ENCODE peak calls at places on chromosomes 4 and X, in five cellular contexts. One of them, this sample, is unnamed.

GRCh38 chr4:122762520-122762919 is 30.0 kb downstream of the BBS12 start:
- DNase-seq in T-helper 1 cell: no peak
- DNase-seq in activated T-cell treated with anti-CD3 and anti-CD28 coated beads, Interleukin-2, amount 50 U/mL, for 72 hours: peak; percentile 8
- DNase-seq in posterior cingulate gyrus: no peak
- DNase-seq in lung microvascular endothelial cell: peak; percentile 30
- DNase-seq in this sample: no peak

GRCh38 chr4:147340111-147340510 is 140.8 kb upstream of the EDNRA start:
- DNase-seq in T-helper 1 cell: no peak
- DNase-seq in posterior cingulate gyrus: no peak
- DNase-seq in lung microvascular endothelial cell: peak; percentile 90
- DNase-seq in activated T-cell treated with anti-CD3 and anti-CD28 coated beads, Interleukin-2, amount 50 U/mL, for 72 hours: no peak
- DNase-seq in this sample: no peak

GRCh38 chrX:110188701-110189558 is 129.0 kb downstream of the AMMECR1 start:
- DNase-seq in posterior cingulate gyrus: no peak
- DNase-seq in T-helper 1 cell: no peak
- DNase-seq in activated T-cell treated with anti-CD3 and anti-CD28 coated beads, Interleukin-2, amount 50 U/mL, for 72 hours: no peak
- DNase-seq in lung microvascular endothelial cell: peak; percentile 61
- DNase-seq in this sample: no peak

GRCh38 chr4:173536808-173537429 is 6.9 kb upstream of the HAND2 start:
- DNase-seq in T-helper 1 cell: no peak
- DNase-seq in activated T-cell treated with anti-CD3 and anti-CD28 coated beads, Interleukin-2, amount 50 U/mL, for 72 hours: no peak
- DNase-seq in lung microvascular endothelial cell: no peak
- DNase-seq in posterior cingulate gyrus: no peak
- DNase-seq in this sample: no peak

GRCh38 chrX:11759172-11759460 is 1.1 kb downstream of the MSL3 start:
- DNase-seq in T-helper 1 cell: no peak
- DNase-seq in activated T-cell treated with anti-CD3 and anti-CD28 coated beads, Interleukin-2, amount 50 U/mL, for 72 hours: no peak
- DNase-seq in posterior cingulate gyrus: no peak
- DNase-seq in lung microvascular endothelial cell: no peak
- DNase-seq in this sample: no peak

GRCh38 chr4:151887151-151887815 is 126.5 kb upstream of the GATB start:
- DNase-seq in posterior cingulate gyrus: no peak
- DNase-seq in T-helper 1 cell: no peak
- DNase-seq in lung microvascular endothelial cell: peak; percentile 18
- DNase-seq in activated T-cell treated with anti-CD3 and anti-CD28 coated beads, Interleukin-2, amount 50 U/mL, for 72 hours: no peak
- DNase-seq in this sample: no peak

GRCh38 chr4:177108708-177109107 is 201.0 kb upstream of the NEIL3 start:
- DNase-seq in T-helper 1 cell: no peak
- DNase-seq in posterior cingulate gyrus: no peak
- DNase-seq in lung microvascular endothelial cell: peak; percentile 37
- DNase-seq in activated T-cell treated with anti-CD3 and anti-CD28 coated beads, Interleukin-2, amount 50 U/mL, for 72 hours: no peak
- DNase-seq in this sample: no peak

GRCh38 chr4:56671373-56671772 is 9.7 kb downstream of the HOPX start:
- DNase-seq in lung microvascular endothelial cell: no peak
- DNase-seq in posterior cingulate gyrus: no peak
- DNase-seq in T-helper 1 cell: no peak
- DNase-seq in activated T-cell treated with anti-CD3 and anti-CD28 coated beads, Interleukin-2, amount 50 U/mL, for 72 hours: no peak
- DNase-seq in this sample: no peak

GRCh38 chr4:150784305-150784704 is 202.4 kb downstream of the MAB21L2 start:
- DNase-seq in activated T-cell treated with anti-CD3 and anti-CD28 coated beads, Interleukin-2, amount 50 U/mL, for 72 hours: no peak
- DNase-seq in lung microvascular endothelial cell: no peak
- DNase-seq in T-helper 1 cell: no peak
- DNase-seq in posterior cingulate gyrus: no peak
- DNase-seq in this sample: no peak

GRCh38 chr4:17236686-17237085 is 275.2 kb downstream of the QDPR start:
- DNase-seq in posterior cingulate gyrus: no peak
- DNase-seq in activated T-cell treated with anti-CD3 and anti-CD28 coated beads, Interleukin-2, amount 50 U/mL, for 72 hours: no peak
- DNase-seq in lung microvascular endothelial cell: no peak
- DNase-seq in T-helper 1 cell: no peak
- DNase-seq in this sample: no peak

GRCh38 chrX:53481093-53481492 is 46.9 kb upstream of the HSD17B10 start:
- DNase-seq in activated T-cell treated with anti-CD3 and anti-CD28 coated beads, Interleukin-2, amount 50 U/mL, for 72 hours: peak; percentile 8
- DNase-seq in T-helper 1 cell: no peak
- DNase-seq in lung microvascular endothelial cell: peak; percentile 4
- DNase-seq in posterior cingulate gyrus: no peak
- DNase-seq in this sample: no peak

GRCh38 chr4:144580421-144580820 is 65.5 kb upstream of the HHIP start:
- DNase-seq in posterior cingulate gyrus: no peak
- DNase-seq in T-helper 1 cell: no peak
- DNase-seq in lung microvascular endothelial cell: no peak
- DNase-seq in activated T-cell treated with anti-CD3 and anti-CD28 coated beads, Interleukin-2, amount 50 U/mL, for 72 hours: no peak
- DNase-seq in this sample: no peak

GRCh38 chr4:151472711-151473110 is 63.7 kb downstream of the FHIP1A start:
- DNase-seq in lung microvascular endothelial cell: no peak
- DNase-seq in activated T-cell treated with anti-CD3 and anti-CD28 coated beads, Interleukin-2, amount 50 U/mL, for 72 hours: no peak
- DNase-seq in T-helper 1 cell: no peak
- DNase-seq in posterior cingulate gyrus: no peak
- DNase-seq in this sample: no peak

GRCh38 chrX:48540015-48540350 is 469 bp downstream of the TBC1D25 start:
- DNase-seq in lung microvascular endothelial cell: peak; percentile 49
- DNase-seq in T-helper 1 cell: peak; percentile 19
- DNase-seq in posterior cingulate gyrus: no peak
- DNase-seq in activated T-cell treated with anti-CD3 and anti-CD28 coated beads, Interleukin-2, amount 50 U/mL, for 72 hours: no peak
- DNase-seq in this sample: no peak

GRCh38 chr4:77201857-77202256 is 44.9 kb downstream of the CCNG2 start:
- DNase-seq in lung microvascular endothelial cell: no peak
- DNase-seq in T-helper 1 cell: no peak
- DNase-seq in activated T-cell treated with anti-CD3 and anti-CD28 coated beads, Interleukin-2, amount 50 U/mL, for 72 hours: peak; percentile 30
- DNase-seq in posterior cingulate gyrus: no peak
- DNase-seq in this sample: no peak

GRCh38 chrX:21375795-21376069 is 1.5 kb downstream of the CNKSR2 start:
- DNase-seq in lung microvascular endothelial cell: no peak
- DNase-seq in activated T-cell treated with anti-CD3 and anti-CD28 coated beads, Interleukin-2, amount 50 U/mL, for 72 hours: no peak
- DNase-seq in posterior cingulate gyrus: no peak
- DNase-seq in T-helper 1 cell: no peak
- DNase-seq in this sample: no peak

GRCh38 chrX:17635231-17635630 is 102.1 kb upstream of the SCML1 start:
- DNase-seq in activated T-cell treated with anti-CD3 and anti-CD28 coated beads, Interleukin-2, amount 50 U/mL, for 72 hours: no peak
- DNase-seq in posterior cingulate gyrus: no peak
- DNase-seq in lung microvascular endothelial cell: no peak
- DNase-seq in T-helper 1 cell: no peak
- DNase-seq in this sample: no peak